ENCODE peak calls at places on chromosomes 13 and 19, in five cellular contexts. U is stimulated activated CD8-positive, alpha-beta memory T cell treated with anti-CD3 and anti-CD28 coated beads, Interleukin-7, amount 100 ng/mL, for 1 hour; H is foreskin keratinocyte; J is endodermal cell; A is left cardiac atrium. I is an unnamed sample.
A peak's percentile ranks its signal among the peaks of the same experiment; 100 is the strongest.

GRCh38 chr19:35206379-35206778 is 22.2 kb downstream of the FAM187B start:
- DNase-seq in H (no peak), A (no peak), J (no peak), U (no peak), I (no peak)

GRCh38 chr13:110396913-110397379 is 89.9 kb downstream of the COL4A2 start:
- DNase-seq in A (peak; percentile 93), J (no peak), U (no peak), H (no peak), I (no peak)

GRCh38 chr19:11420429-11420893 is 1.3 kb upstream of the RGL3 start:
- DNase-seq in J (peak; percentile 66), A (peak; percentile 78), H (no peak), U (no peak), I (peak; percentile 44)

GRCh38 chr19:56101095-56101494 is 20.0 kb downstream of the ZNF787 start:
- DNase-seq in A (no peak), H (no peak), J (no peak), U (no peak), I (no peak)

GRCh38 chr19:39413903-39414608 is 1.6 kb downstream of the PLEKHG2 start:
- DNase-seq in A (peak; percentile 46), U (no peak), J (peak; percentile 80), H (no peak), I (peak; percentile 49)

GRCh38 chr19:10979950-10980349 is 19.1 kb downstream of the SMARCA4 start:
- DNase-seq in H (no peak), U (no peak), A (no peak), J (no peak), I (no peak)

GRCh38 chr13:22061371-22061805 is 390.5 kb downstream of the FGF9 start:
- DNase-seq in A (no peak), U (no peak), H (no peak), J (peak; percentile 71), I (peak; percentile 30)

GRCh38 chr19:50551713-50552187 is 16.5 kb downstream of the LRRC4B start:
- DNase-seq in H (no peak), U (no peak), A (no peak), J (peak; percentile 58), I (peak; percentile 70)

GRCh38 chr13:25276748-25277147 is 10.5 kb downstream of the MTMR6 start:
- DNase-seq in A (no peak), J (no peak), U (no peak), H (peak; percentile 35), I (no peak)

GRCh38 chr19:31676271-31677004 is 327.2 kb upstream of the TSHZ3 start:
- DNase-seq in U (no peak), H (no peak), J (peak; percentile 73), A (no peak), I (peak; percentile 71)

GRCh38 chr13:30140973-30141372 is 166.4 kb downstream of the KATNAL1 start:
- DNase-seq in A (no peak), U (no peak), J (no peak), H (no peak), I (no peak)

GRCh38 chr19:39156230-39156890 is 30.8 kb downstream of the PAK4 start:
- DNase-seq in H (no peak), U (no peak), A (no peak), J (no peak), I (no peak)

GRCh38 chr19:907183-907853 is 5.7 kb downstream of the R3HDM4 start:
- DNase-seq in J (peak; percentile 44), H (no peak), A (no peak), U (no peak), I (no peak)

GRCh38 chr19:18488838-18489626 is 32.8 kb downstream of the ELL start:
- DNase-seq in J (peak; percentile 89), H (no peak), U (no peak), A (no peak), I (peak; percentile 85)

GRCh38 chr19:5128251-5128931 is 159.5 kb downstream of the KDM4B start:
- DNase-seq in U (no peak), H (no peak), J (peak; percentile 87), A (peak; percentile 87), I (peak; percentile 55)

GRCh38 chr19:30034321-30034720 is 92.3 kb downstream of the URI1 start:
- DNase-seq in U (no peak), J (no peak), A (no peak), H (no peak), I (no peak)

GRCh38 chr13:114019367-114019766 is 45.5 kb upstream of the C13orf46 start:
- DNase-seq in J (peak; percentile 78), H (no peak), U (peak; percentile 28), A (no peak), I (peak; percentile 47)

GRCh38 chr13:44576396-44577235 is 486 bp upstream of the TSC22D1 start:
- DNase-seq in A (peak; percentile 29), J (peak; percentile 67), U (peak; percentile 16), H (no peak), I (no peak)

GRCh38 chr13:88085036-88085435 is 413.9 kb downstream of the SLITRK5 start:
- DNase-seq in A (no peak), H (no peak), J (no peak), U (no peak), I (no peak)

GRCh38 chr19:39906283-39906682 is 28.2 kb downstream of the FCGBP start:
- DNase-seq in A (no peak), J (peak; percentile 19), H (no peak), U (no peak), I (no peak)

GRCh38 chr19:4730740-4731171 is 7.1 kb upstream of the DPP9 start:
- DNase-seq in H (no peak), U (peak; percentile 39), A (no peak), J (peak; percentile 88), I (peak; percentile 72)